ENCODE peak calls at places on chromosomes 6 and 20, in nine cellular contexts. J is activated CD4-positive, alpha-beta T cell treated with anti-CD3 and anti-CD28 coated beads, Interleukin-2, amount 10 ng/mL, durations not matched to agents 7 days and 5 days; A is NCI-H1417; C is stimulated activated CD4-positive, alpha-beta T cell treated with anti-CD3 and anti-CD28 coated beads, Interleukin-15, amount 100 ng/mL, for 1 hour; B is H9; F is LoVo; W is HEK293T; M is EH; K is upper lobe of left lung. S is an unnamed sample.
A peak's percentile ranks its signal among the peaks of the same experiment; 100 is the strongest.

GRCh38 chr20:18256440-18257090 is 31.8 kb upstream of the ZNF133 start:
- DNase-seq in A (no peak), C (no peak), B (no peak), F (no peak), M (no peak), W (no peak), J (no peak), K (no peak), S (no peak)

GRCh38 chr6:100968934-100969333 is 87.8 kb upstream of the ASCC3 start:
- DNase-seq in F (no peak), K (no peak), C (no peak), A (peak; percentile 1), M (no peak), B (peak; percentile 71), J (no peak), W (no peak), S (no peak)

GRCh38 chr20:50859161-50859560 is 64.3 kb downstream of the BCAS4 start:
- DNase-seq in A (no peak), J (no peak), C (no peak), B (no peak), K (no peak), F (no peak), W (no peak), M (no peak), S (no peak)

GRCh38 chr6:158938811-158939254 is 61.2 kb downstream of the RSPH3 start:
- DNase-seq in W (no peak), B (peak; percentile 71), A (no peak), C (no peak), K (peak; percentile 78), M (peak; percentile 49), F (peak; percentile 27), J (no peak), S (no peak)

GRCh38 chr6:43838276-43839036 is 68.4 kb downstream of the VEGFA start:
- DNase-seq in A (no peak), F (peak; percentile 41), W (peak; percentile 67), B (peak; percentile 56), M (peak; percentile 83), J (no peak), K (no peak), C (no peak), S (no peak)

GRCh38 chr6:165762876-165763275 is 99.8 kb upstream of the PDE10A start:
- DNase-seq in K (no peak), W (no peak), C (no peak), M (no peak), F (no peak), A (no peak), J (no peak), B (no peak), S (no peak)

GRCh38 chr20:48777821-48778220 is 50.0 kb downstream of the PREX1 start:
- DNase-seq in M (no peak), J (no peak), B (no peak), A (no peak), C (no peak), K (no peak), W (no peak), F (no peak), S (no peak)

GRCh38 chr20:34951652-34952051 is 4.0 kb downstream of the GSS start:
- DNase-seq in F (no peak), K (no peak), J (no peak), W (no peak), M (no peak), B (no peak), C (no peak), A (no peak), S (no peak)

GRCh38 chr6:144265390-144265789 is 19.7 kb upstream of the UTRN start:
- DNase-seq in C (no peak), K (no peak), M (peak; percentile 89), B (peak; percentile 66), F (no peak), J (no peak), A (no peak), W (peak; percentile 22), S (no peak)

GRCh38 chr6:44533221-44533820 is 145.8 kb downstream of the CDC5L start:
- DNase-seq in B (peak; percentile 12), J (no peak), K (no peak), F (no peak), W (no peak), M (no peak), C (no peak), A (no peak), S (no peak)

GRCh38 chr6:106974337-106974998 is at the start of gene CD24:
- DNase-seq in B (peak; percentile 76), W (peak; percentile 22), K (peak; percentile 92), A (peak; percentile 73), M (no peak), C (no peak), F (peak; percentile 65), J (peak; percentile 14), S (no peak)

GRCh38 chr20:13261460-13262301 is 40.6 kb downstream of the ISM1 start:
- DNase-seq in K (peak; percentile 13), J (peak; percentile 65), A (no peak), F (peak; percentile 41), M (peak; percentile 55), B (peak; percentile 76), C (peak; percentile 53), W (peak; percentile 71), S (peak; percentile 58)

GRCh38 chr6:31585531-31585930 is 546 bp upstream of the LST1 start:
- DNase-seq in J (peak; percentile 65), C (no peak), A (no peak), F (peak; percentile 6), B (peak; percentile 66), M (peak; percentile 27), K (no peak), W (peak; percentile 60), S (peak; percentile 57)

GRCh38 chr6:152509916-152510315 is 127.2 kb downstream of the SYNE1 start:
- DNase-seq in K (no peak), J (no peak), B (no peak), C (no peak), F (no peak), W (no peak), A (no peak), M (no peak), S (no peak)

GRCh38 chr20:25000268-25000801 is 7.8 kb upstream of the APMAP start:
- DNase-seq in M (peak; percentile 93), B (peak; percentile 8), J (no peak), F (peak; percentile 26), K (no peak), A (no peak), C (no peak), W (no peak), S (no peak)

GRCh38 chr6:42979523-42980177 is 669 bp upstream of the PEX6 start:
- DNase-seq in B (no peak), F (no peak), W (no peak), K (no peak), C (no peak), M (no peak), A (no peak), J (peak; percentile 20), S (no peak)

GRCh38 chr20:5395932-5396727 is 79.4 kb upstream of the PROKR2 start:
- DNase-seq in B (no peak), K (no peak), M (no peak), F (no peak), J (no peak), W (no peak), A (no peak), C (no peak), S (no peak)

GRCh38 chr6:43738877-43739641 is 31.0 kb upstream of the VEGFA start:
- DNase-seq in K (no peak), J (no peak), M (no peak), C (no peak), F (no peak), W (no peak), B (peak; percentile 16), A (no peak), S (no peak)

GRCh38 chr6:148983366-148983765 is 236.5 kb downstream of the UST start:
- DNase-seq in W (no peak), A (no peak), M (no peak), J (no peak), B (no peak), K (no peak), C (no peak), F (no peak), S (no peak)

S was measured in central memory CD4-positive, alpha-beta T cell.